ENCODE peak calls at places on chromosomes 5 and 9, in eight cellular contexts. E, S, R, F, G, T, A and O are unnamed samples.
A peak's percentile ranks its signal among the peaks of the same experiment; 100 is the strongest.

GRCh38 chr5:35308391-35308790 is 78.1 kb upstream of the PRLR start:
- DNase-seq in E (no peak), S (no peak), R (no peak), F (no peak), G (no peak), T (no peak), A (peak; percentile 30), O (no peak)

GRCh38 chr9:135251996-135252760 is 164.7 kb downstream of the OLFM1 start:
- DNase-seq in E (no peak), S (no peak), R (no peak), F (no peak), G (no peak), T (no peak), A (no peak), O (no peak)

GRCh38 chr5:148091991-148092964 is 28.5 kb downstream of the SPINK5 start:
- DNase-seq in E (no peak), S (no peak), R (no peak), F (no peak), G (no peak), T (no peak), A (no peak), O (no peak)

GRCh38 chr5:132180134-132180745 is 47.4 kb downstream of the P4HA2 start:
- DNase-seq in E (no peak), S (peak; percentile 79), R (no peak), F (no peak), G (peak; percentile 35), T (no peak), A (peak; percentile 67), O (peak; percentile 22)

GRCh38 chr5:90111354-90112070 is 298.0 kb downstream of the CETN3 start:
- DNase-seq in E (no peak), S (peak; percentile 50), R (no peak), F (no peak), G (no peak), T (no peak), A (no peak), O (no peak)

GRCh38 chr5:172686111-172686510 is 45.0 kb downstream of the NEURL1B start:
- DNase-seq in E (no peak), S (no peak), R (no peak), F (no peak), G (no peak), T (no peak), A (no peak), O (no peak)

GRCh38 chr5:125043781-125044391 is 297.4 kb upstream of the ZNF608 start:
- DNase-seq in E (peak; percentile 78), S (peak; percentile 86), R (no peak), F (no peak), G (no peak), T (peak; percentile 35), A (peak; percentile 70), O (peak; percentile 99)

GRCh38 chr9:33690156-33690908 is 105.0 kb upstream of the PRSS3 start:
- DNase-seq in E (no peak), S (no peak), R (no peak), F (no peak), G (no peak), T (no peak), A (no peak), O (no peak)

GRCh38 chr5:76735762-76736545 is 20.0 kb downstream of the F2R start:
- DNase-seq in E (no peak), S (no peak), R (no peak), F (no peak), G (no peak), T (no peak), A (no peak), O (no peak)

GRCh38 chr5:160262665-160263064 is 33.4 kb downstream of the FABP6 start:
- DNase-seq in E (no peak), S (no peak), R (no peak), F (no peak), G (no peak), T (no peak), A (peak; percentile 40), O (no peak)

GRCh38 chr5:13234-13633 is 78.7 kb upstream of the PLEKHG4B start:
- DNase-seq in E (no peak), S (no peak), R (no peak), F (no peak), G (no peak), T (no peak), A (no peak), O (no peak)

GRCh38 chr5:127799293-127799905 is 96.2 kb downstream of the CCDC192 start:
- DNase-seq in E (no peak), S (no peak), R (no peak), F (no peak), G (no peak), T (no peak), A (peak; percentile 41), O (no peak)

GRCh38 chr5:177405805-177406204 is 3.6 kb downstream of the F12 start:
- DNase-seq in E (peak; percentile 47), S (no peak), R (no peak), F (no peak), G (no peak), T (no peak), A (no peak), O (no peak)